ENCODE peak calls at places on chromosomes 3 and 15, in six cellular contexts. One of them, this sample, is unnamed.

GRCh38 chr15:78049691-78050440 is 27.6 kb downstream of the TBC1D2B start:
- DNase-seq in transverse colon: no peak
- DNase-seq in A549: no peak
- DNase-seq in NB4: peak; percentile 98
- DNase-seq in upper lobe of left lung: no peak
- DNase-seq in lower leg skin: no peak
- DNase-seq in this sample: no peak

GRCh38 chr15:77824361-77824985 is 191.8 kb upstream of the LINGO1 start:
- DNase-seq in transverse colon: no peak
- DNase-seq in NB4: no peak
- DNase-seq in upper lobe of left lung: no peak
- DNase-seq in lower leg skin: no peak
- DNase-seq in A549: no peak
- DNase-seq in this sample: no peak

GRCh38 chr3:36784012-36784763 is 19.8 kb upstream of the DCLK3 start:
- DNase-seq in NB4: no peak
- DNase-seq in transverse colon: no peak
- DNase-seq in upper lobe of left lung: no peak
- DNase-seq in A549: no peak
- DNase-seq in lower leg skin: no peak
- DNase-seq in this sample: no peak

GRCh38 chr3:129122697-129123055 is 1.1 kb upstream of the RAB43 start:
- DNase-seq in lower leg skin: no peak
- DNase-seq in NB4: peak; percentile 17
- DNase-seq in upper lobe of left lung: no peak
- DNase-seq in A549: no peak
- DNase-seq in transverse colon: peak; percentile 20
- DNase-seq in this sample: no peak

GRCh38 chr3:184005981-184006507 is 11.6 kb downstream of the ABCC5 start:
- DNase-seq in transverse colon: peak; percentile 94
- DNase-seq in lower leg skin: peak; percentile 71
- DNase-seq in upper lobe of left lung: peak; percentile 92
- DNase-seq in NB4: peak; percentile 11
- DNase-seq in A549: peak; percentile 24
- DNase-seq in this sample: peak; percentile 78

GRCh38 chr15:101019351-101019750 is 100.2 kb downstream of the LRRK1 start:
- DNase-seq in lower leg skin: peak; percentile 9
- DNase-seq in NB4: no peak
- DNase-seq in transverse colon: no peak
- DNase-seq in upper lobe of left lung: no peak
- DNase-seq in A549: no peak
- DNase-seq in this sample: no peak

GRCh38 chr15:82309802-82310201 is 39.5 kb downstream of the GOLGA6L10 start:
- DNase-seq in A549: no peak
- DNase-seq in lower leg skin: no peak
- DNase-seq in transverse colon: no peak
- DNase-seq in NB4: no peak
- DNase-seq in upper lobe of left lung: no peak
- DNase-seq in this sample: no peak

GRCh38 chr3:69767571-69767970 is 28.3 kb downstream of the MITF start:
- DNase-seq in upper lobe of left lung: no peak
- DNase-seq in A549: no peak
- DNase-seq in lower leg skin: no peak
- DNase-seq in NB4: no peak
- DNase-seq in transverse colon: peak; percentile 26
- DNase-seq in this sample: no peak

GRCh38 chr3:32614956-32615355 is 44.3 kb upstream of the DYNC1LI1 start:
- DNase-seq in upper lobe of left lung: no peak
- DNase-seq in NB4: no peak
- DNase-seq in transverse colon: no peak
- DNase-seq in lower leg skin: no peak
- DNase-seq in A549: no peak
- DNase-seq in this sample: no peak

GRCh38 chr3:12829886-12830784 is 11.2 kb downstream of the RPL32 start:
- DNase-seq in A549: peak; percentile 33
- DNase-seq in transverse colon: no peak
- DNase-seq in upper lobe of left lung: no peak
- DNase-seq in lower leg skin: no peak
- DNase-seq in NB4: peak; percentile 26
- DNase-seq in this sample: no peak
- TF ChIP-seq POLR2A in A549: no peak
- TF ChIP-seq POLR2A in transverse colon: no peak
- TF ChIP-seq POLR2A in upper lobe of left lung: no peak
- TF ChIP-seq POLR2A in lower leg skin: no peak
- TF ChIP-seq POLR2A in NB4: no peak
- TF ChIP-seq POLR2A in this sample: no peak

GRCh38 chr3:196942226-196942914 is at the start of gene NCBP2:
- DNase-seq in transverse colon: peak; percentile 99
- DNase-seq in upper lobe of left lung: peak; percentile 97
- DNase-seq in A549: peak; percentile 97
- DNase-seq in lower leg skin: peak; percentile 97
- DNase-seq in NB4: peak; percentile 99
- DNase-seq in this sample: peak; percentile 96
- TF ChIP-seq POLR2A in transverse colon: peak; percentile 94
- TF ChIP-seq POLR2A in upper lobe of left lung: no peak
- TF ChIP-seq POLR2A in A549: peak; percentile 67
- TF ChIP-seq POLR2A in lower leg skin: no peak
- TF ChIP-seq POLR2A in NB4: peak; percentile 89
- TF ChIP-seq POLR2A in this sample: peak; percentile 64

DNA sequence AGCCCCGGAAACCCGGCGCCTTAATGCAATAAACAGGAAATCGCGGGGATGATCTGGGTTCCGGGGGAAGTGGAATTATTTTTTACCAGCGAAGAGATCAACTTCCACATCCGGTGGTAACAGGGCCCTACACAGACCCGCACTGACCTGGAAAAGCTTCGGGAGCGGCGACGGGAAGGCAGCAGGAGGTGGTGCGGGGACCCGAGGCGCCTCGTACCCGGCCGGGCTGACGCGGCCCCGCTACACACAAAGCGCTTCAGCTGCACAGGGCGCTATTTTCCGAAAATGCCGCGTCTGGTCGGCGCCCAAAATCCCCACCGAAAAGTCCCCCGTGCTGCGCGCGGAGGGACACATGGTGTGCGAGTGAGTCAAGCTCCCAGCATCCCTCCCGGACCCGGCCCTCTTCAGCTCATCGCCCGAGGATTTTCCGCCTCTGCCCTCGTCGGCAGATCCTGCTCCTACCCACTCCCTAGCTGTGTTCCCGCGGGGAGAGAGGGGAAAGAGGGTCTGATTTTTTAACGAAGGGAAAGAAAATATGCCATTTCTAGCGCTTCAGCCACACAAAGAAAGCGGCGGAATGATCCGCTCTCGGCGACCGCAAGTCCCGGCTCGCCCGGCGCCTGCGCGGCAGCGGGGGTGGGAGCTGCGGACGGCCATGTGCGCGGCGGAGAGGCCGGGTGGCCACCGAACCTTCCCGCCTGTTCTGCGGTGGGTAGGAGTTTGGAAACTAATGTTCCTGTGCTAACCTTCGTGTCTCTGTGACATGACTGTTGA is at the start of gene GABPB1:
- DNase-seq in A549: peak; percentile 98
- DNase-seq in lower leg skin: peak; percentile 84
- DNase-seq in NB4: peak; percentile 95
- DNase-seq in upper lobe of left lung: peak; percentile 87
- DNase-seq in transverse colon: peak; percentile 89
- DNase-seq in this sample: peak; percentile 92
- TF ChIP-seq POLR2A in A549: peak; percentile 97
- TF ChIP-seq POLR2A in lower leg skin: peak; percentile 80
- TF ChIP-seq POLR2A in NB4: peak; percentile 90
- TF ChIP-seq POLR2A in upper lobe of left lung: peak; percentile 15
- TF ChIP-seq POLR2A in transverse colon: peak; percentile 84
- TF ChIP-seq POLR2A in this sample: peak; percentile 76

GRCh38 chr3:133895208-133896001 is at the start of gene RAB6B:
- DNase-seq in lower leg skin: no peak
- DNase-seq in A549: no peak
- DNase-seq in transverse colon: no peak
- DNase-seq in NB4: peak; percentile 78
- DNase-seq in upper lobe of left lung: no peak
- DNase-seq in this sample: no peak

GRCh38 chr3:133896002-133896761 is 500 bp upstream of the RAB6B start:
- DNase-seq in upper lobe of left lung: no peak
- DNase-seq in transverse colon: no peak
- DNase-seq in NB4: peak; percentile 26
- DNase-seq in A549: no peak
- DNase-seq in lower leg skin: no peak
- DNase-seq in this sample: no peak

GRCh38 chr3:133893683-133894333 is 1.9 kb downstream of the RAB6B start:
- DNase-seq in A549: no peak
- DNase-seq in lower leg skin: no peak
- DNase-seq in transverse colon: no peak
- DNase-seq in NB4: no peak
- DNase-seq in upper lobe of left lung: no peak
- DNase-seq in this sample: no peak

GRCh38 chr3:133892546-133893231 is 3.0 kb downstream of the RAB6B start:
- DNase-seq in transverse colon: no peak
- DNase-seq in A549: no peak
- DNase-seq in upper lobe of left lung: no peak
- DNase-seq in NB4: no peak
- DNase-seq in lower leg skin: no peak
- DNase-seq in this sample: no peak

GRCh38 chr3:133894334-133895207 is 1.1 kb downstream of the RAB6B start:
- DNase-seq in NB4: no peak
- DNase-seq in transverse colon: no peak
- DNase-seq in lower leg skin: no peak
- DNase-seq in A549: no peak
- DNase-seq in upper lobe of left lung: no peak
- DNase-seq in this sample: no peak
- TF ChIP-seq POLR2A in NB4: no peak
- TF ChIP-seq POLR2A in transverse colon: no peak
- TF ChIP-seq POLR2A in lower leg skin: no peak
- TF ChIP-seq POLR2A in A549: no peak
- TF ChIP-seq POLR2A in upper lobe of left lung: no peak
- TF ChIP-seq POLR2A in this sample: no peak

This sample was measured in HCT116.